ENCODE peak calls at places on chromosomes 16 and 17, in four cellular contexts. A is stomach, M is left lung, C is hepatocyte. R is an unnamed sample.

GRCh38 chr17:81573794-81574642 is 21.9 kb upstream of the FAAP100 start:
- DNase-seq in M (no peak), A (no peak), C (no peak), R (no peak)

GRCh38 chr16:78240459-78241222 is 141.2 kb downstream of the WWOX start:
- DNase-seq in A (peak; percentile 65), C (peak; percentile 86), M (no peak), R (no peak)

GRCh38 chr17:17971431-17972125 is 622 bp downstream of the TOM1L2 start:
- DNase-seq in A (peak; percentile 47), C (no peak), M (peak; percentile 40), R (peak; percentile 28)

GRCh38 chr16:77788196-77789084 is at the start of gene VAT1L:
- DNase-seq in A (no peak), C (peak; percentile 49), M (no peak), R (no peak)

GRCh38 chr17:70074991-70075390 is at the start of gene KCNJ16:
- DNase-seq in C (peak; percentile 89), A (peak; percentile 73), M (no peak), R (no peak)

GRCh38 chr16:29876578-29877249 is 13.7 kb upstream of the CDIPT start:
- DNase-seq in M (no peak), A (no peak), C (no peak), R (peak; percentile 13)

GRCh38 chr17:4199818-4200402 is 56.9 kb downstream of the CYB5D2 start:
- DNase-seq in M (no peak), C (peak; percentile 69), A (no peak), R (no peak)

GRCh38 chr17:42682400-42683384 is at the start of gene CNTNAP1:
- DNase-seq in C (peak; percentile 87), M (peak; percentile 69), A (peak; percentile 51), R (peak; percentile 13)

GRCh38 chr17:17816240-17816814 is 20.5 kb downstream of the SREBF1 start:
- DNase-seq in A (no peak), C (no peak), M (no peak), R (no peak)

GRCh38 chr17:17740627-17741237 is 59.5 kb downstream of the RAI1 start:
- DNase-seq in C (peak; percentile 59), M (no peak), A (no peak), R (no peak)

GRCh38 chr17:73256220-73256619 is 5.5 kb downstream of the CPSF4L start:
- DNase-seq in M (no peak), A (no peak), C (no peak), R (no peak)

GRCh38 chr17:61589990-61590389 is 1.0 kb downstream of the NACA2 start:
- DNase-seq in M (no peak), A (no peak), C (no peak), R (no peak)

GRCh38 chr17:78601577-78602190 is 24.5 kb upstream of the DNAH17 start:
- DNase-seq in A (no peak), C (no peak), M (no peak), R (no peak)

GRCh38 chr17:63519972-63520882 is 2.9 kb upstream of the KCNH6 start:
- DNase-seq in A (no peak), M (no peak), C (peak; percentile 78), R (no peak)

GRCh38 chr17:61436995-61437704 is 15.1 kb upstream of the TBX4 start:
- DNase-seq in A (no peak), C (no peak), M (no peak), R (no peak)

GRCh38 chr16:11136600-11136999 is 119.4 kb downstream of the SOCS1 start:
- DNase-seq in C (no peak), A (no peak), M (no peak), R (no peak)

GRCh38 chr17:39264119-39264518 is 38.4 kb upstream of the STAC2 start:
- DNase-seq in C (no peak), M (no peak), A (no peak), R (no peak)

GRCh38 chr16:87621976-87622713 is 19.8 kb downstream of the JPH3 start:
- DNase-seq in M (no peak), A (no peak), C (no peak), R (no peak)

GRCh38 chr16:7218936-7219335 is 113.7 kb upstream of the RBFOX1 start:
- DNase-seq in M (no peak), A (no peak), C (no peak), R (no peak)

GRCh38 chr16:16073884-16074781 is 124.7 kb downstream of the ABCC1 start:
- DNase-seq in A (peak; percentile 34), C (peak; percentile 59), M (peak; percentile 48), R (no peak)

GRCh38 chr17:65783845-65784334 is 222.4 kb upstream of the AXIN2 start:
- DNase-seq in M (no peak), C (peak; percentile 12), A (no peak), R (no peak)

GRCh38 chr17:81139428-81139827 is 25.9 kb upstream of the PVALEF start:
- DNase-seq in M (no peak), A (no peak), C (no peak), R (no peak)

GRCh38 chr17:55660171-55660886 is 62.3 kb downstream of the TMEM100 start:
- DNase-seq in A (no peak), M (no peak), C (peak; percentile 46), R (no peak)

GRCh38 chr17:43444223-43445008 is 39.4 kb upstream of the DHX8 start:
- DNase-seq in A (no peak), M (no peak), C (no peak), R (no peak)

GRCh38 chr17:17605747-17606083 is 14.2 kb upstream of the PEMT start:
- DNase-seq in C (no peak), M (no peak), A (no peak), R (no peak)

DNA sequence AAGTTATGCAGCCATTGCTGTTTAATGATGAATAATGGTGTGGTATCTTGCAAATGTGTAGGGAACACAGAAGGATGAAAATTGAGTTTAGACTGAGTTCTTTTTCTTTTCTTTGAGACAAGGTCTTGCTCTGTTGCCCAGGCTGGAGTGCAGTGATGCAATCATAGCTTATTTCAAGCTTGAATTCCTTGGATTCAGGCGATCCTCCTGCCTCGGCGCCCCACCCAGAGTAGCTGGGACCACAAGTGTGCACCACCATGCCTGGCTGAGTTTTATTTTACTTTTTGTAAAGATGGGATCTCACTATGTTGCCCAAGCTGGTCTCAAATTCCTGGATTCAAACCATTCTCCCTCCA is 74.6 kb upstream of the TBC1D3K start:
- DNase-seq in A (no peak), M (no peak), C (no peak), R (no peak)
- H3K4me3 ChIP-seq in A (no peak overlapping the region), M (no peak overlapping the region), C (no peak overlapping the region), R (no peak overlapping the region)

DNA sequence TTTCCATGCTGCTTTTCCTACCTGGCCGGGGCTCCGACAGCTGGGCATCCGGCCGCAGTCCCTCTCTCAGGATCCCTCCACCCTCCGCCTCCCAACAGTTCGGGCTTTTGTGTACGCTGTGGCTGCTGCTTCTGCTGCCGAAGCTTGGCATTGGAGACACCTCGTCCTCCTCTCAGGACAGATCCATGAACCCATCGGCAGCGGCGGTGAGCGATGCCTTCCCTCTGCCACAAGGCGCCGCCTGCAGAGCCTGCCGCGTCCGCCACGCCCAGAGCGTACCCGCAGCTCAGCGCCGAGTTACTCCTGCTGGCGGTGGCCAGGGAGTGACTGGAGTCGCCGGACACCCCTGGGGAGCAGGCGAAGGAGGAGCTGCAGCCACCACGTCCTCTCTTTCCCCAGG is 2032.8 kb downstream of the TP53TG3F start:
- DNase-seq in M (no peak), C (no peak), A (no peak), R (no peak)
- H3K4me3 ChIP-seq in M (no peak overlapping the region), C (no peak overlapping the region), A (no peak overlapping the region), R (no peak overlapping the region)

DNA sequence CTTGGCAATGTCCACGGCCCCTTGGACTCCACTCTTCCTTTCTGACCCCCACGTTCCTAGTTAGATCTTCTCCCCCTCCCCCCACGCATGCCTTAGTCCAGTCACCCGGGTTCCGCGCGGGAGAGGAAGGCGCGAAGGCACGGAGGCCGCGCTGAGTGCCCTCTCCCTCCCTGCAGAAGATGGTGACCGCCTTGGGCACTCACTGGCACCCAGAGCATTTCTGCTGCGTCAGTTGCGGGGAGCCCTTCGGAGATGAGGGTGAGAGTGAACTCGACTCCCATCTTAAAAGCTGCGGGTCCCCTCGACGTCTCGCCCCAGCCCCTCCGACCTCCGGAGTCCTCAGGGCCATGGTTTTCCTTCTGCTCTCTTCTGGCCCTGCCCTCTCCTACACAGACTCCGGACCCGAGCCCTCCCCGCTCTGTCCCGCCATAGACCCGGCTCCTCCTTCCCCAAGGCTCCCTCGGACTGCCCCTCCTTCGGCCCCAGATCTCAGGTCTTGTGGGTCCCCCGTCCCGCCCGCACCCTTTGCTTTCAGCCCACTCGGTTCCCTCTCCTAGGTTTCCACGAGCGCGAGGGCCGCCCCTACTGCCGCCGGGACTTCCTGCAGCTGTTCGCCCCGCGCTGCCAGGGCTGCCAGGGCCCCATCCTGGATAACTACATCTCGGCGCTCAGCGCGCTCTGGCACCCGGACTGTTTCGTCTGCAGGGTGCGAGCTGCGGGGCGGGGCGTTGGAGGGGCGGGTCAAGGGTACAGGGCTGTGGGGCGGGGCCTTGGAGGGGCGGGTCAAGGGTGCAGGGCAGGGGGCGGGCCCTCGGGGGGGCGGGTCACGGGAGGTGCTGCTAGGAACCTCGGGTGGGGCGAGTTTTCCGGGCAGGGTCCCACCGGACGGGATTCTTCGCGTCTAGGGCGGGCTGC is 4.6 kb downstream of the TGFB1I1 start:
- DNase-seq in C (peak; percentile 86), M (peak; percentile 92), A (peak; percentile 93), R (peak; percentile 82)
- H3K4me3 ChIP-seq in C (no peak overlapping the region), M (peak overlapping the region; percentile 51), A (peak overlapping the region; percentile 40), R (peak overlapping the region; percentile 71)

DNA sequence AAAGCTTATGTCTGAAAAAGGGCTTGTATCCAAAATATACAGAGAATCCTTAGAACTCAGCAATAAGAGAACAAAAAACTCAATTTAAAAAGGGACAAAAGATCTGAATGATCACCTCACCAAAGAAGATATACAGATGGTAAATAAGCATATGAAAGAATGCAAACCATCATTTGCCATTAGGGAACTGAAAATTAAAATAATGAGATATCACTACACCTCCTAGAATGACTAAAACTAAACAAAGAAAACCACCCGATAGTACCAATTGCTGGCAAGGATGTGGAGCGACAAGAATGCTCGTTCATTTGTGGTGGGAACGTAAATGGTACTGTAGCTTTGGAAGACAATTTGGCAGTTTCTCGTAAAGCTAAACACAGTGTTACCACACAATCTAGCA is 66.9 kb upstream of the MPHOSPH6 start:
- DNase-seq in M (no peak), C (no peak), A (no peak), R (no peak)
- H3K4me3 ChIP-seq in M (no peak overlapping the region), C (no peak overlapping the region), A (no peak overlapping the region), R (no peak overlapping the region)

R was measured in effector memory CD4-positive, alpha-beta T cell.